ENCODE peak calls at places on chromosome 13, in six cellular contexts. O, H, V, M, B and W are unnamed samples.

GRCh38 chr13:59176775-59177174 is 987.0 kb downstream of the DIAPH3 start:
- DNase-seq in H (no peak), V (no peak), B (no peak), O (peak; percentile 33), M (no peak), W (no peak)

GRCh38 chr13:94128430-94128829 is 351.1 kb downstream of the DCT start:
- DNase-seq in H (peak; percentile 16), V (no peak), B (no peak), M (no peak), O (no peak), W (no peak)

GRCh38 chr13:66154981-66155380 is 1075.2 kb downstream of the PCDH9 start:
- DNase-seq in H (no peak), O (no peak), M (no peak), B (no peak), V (no peak), W (no peak)

GRCh38 chr13:36244990-36245389 is 30.6 kb upstream of the SOHLH2 start:
- DNase-seq in M (no peak), O (no peak), H (no peak), B (no peak), V (no peak), W (no peak)

GRCh38 chr13:30143671-30144400 is 163.5 kb downstream of the KATNAL1 start:
- DNase-seq in B (no peak), M (no peak), H (no peak), V (no peak), O (peak; percentile 39), W (no peak)

GRCh38 chr13:83125791-83126190 is 756.5 kb downstream of the SLITRK1 start:
- DNase-seq in M (no peak), B (no peak), O (no peak), H (no peak), V (no peak), W (no peak)

GRCh38 chr13:80824231-80824630 is 483.3 kb upstream of the SPRY2 start:
- DNase-seq in H (no peak), M (no peak), O (no peak), V (no peak), B (no peak), W (no peak)

GRCh38 chr13:99731747-99732146 is 230.5 kb downstream of the TM9SF2 start:
- DNase-seq in H (no peak), B (no peak), M (no peak), V (no peak), O (no peak), W (no peak)

GRCh38 chr13:59120297-59120843 is 1043.4 kb downstream of the DIAPH3 start:
- DNase-seq in H (no peak), O (no peak), V (no peak), M (no peak), B (no peak), W (no peak)

GRCh38 chr13:114077938-114078335 is 54.5 kb downstream of the RASA3 start:
- DNase-seq in H (no peak), M (no peak), V (peak; percentile 23), B (no peak), O (peak; percentile 33), W (no peak)

GRCh38 chr13:49733181-49733951 is 42.1 kb upstream of the EBPL start:
- DNase-seq in V (no peak), O (no peak), M (no peak), H (no peak), B (no peak), W (no peak)